ENCODE peak calls at places on chromosome 3, in ten cellular contexts. P is choroid plexus epithelial cell, O is esophagus squamous epithelium, S is transverse colon, I is cardiac muscle cell, R is SJSA1, T is astrocyte of the spinal cord, Q is lower leg skin, A is fibroblast of lung, M is thoracic aorta. U is an unnamed sample.
A peak's percentile ranks its signal among the peaks of the same experiment; 100 is the strongest.

GRCh38 chr3:134937256-134938023 is 142.4 kb downstream of the EPHB1 start:
- DNase-seq in I (no peak), T (no peak), A (no peak), Q (no peak), M (no peak), P (no peak), O (no peak), R (no peak), S (no peak), U (no peak)

GRCh38 chr3:44893097-44893496 is 18.7 kb downstream of the TGM4 start:
- DNase-seq in M (no peak), S (no peak), O (no peak), A (peak; percentile 82), T (peak; percentile 77), Q (no peak), P (peak; percentile 57), R (peak; percentile 67), I (no peak), U (no peak)

GRCh38 chr3:185807455-185808068 is 17.3 kb downstream of the IGF2BP2 start:
- DNase-seq in P (peak; percentile 86), Q (no peak), A (peak; percentile 96), R (peak; percentile 20), O (no peak), T (peak; percentile 98), I (no peak), M (no peak), S (no peak), U (no peak)

GRCh38 chr3:133956982-133957381 is 61.3 kb upstream of the RAB6B start:
- DNase-seq in O (no peak), Q (no peak), A (no peak), P (no peak), S (no peak), M (no peak), R (no peak), I (no peak), T (no peak), U (no peak)

GRCh38 chr3:154538566-154539360 is 108.8 kb upstream of the GPR149 start:
- DNase-seq in Q (no peak), O (no peak), T (no peak), S (no peak), I (no peak), M (no peak), R (no peak), A (no peak), P (no peak), U (no peak)

GRCh38 chr3:128971421-128971820 is 22.5 kb downstream of the CFAP92 start:
- DNase-seq in T (peak; percentile 15), S (peak; percentile 22), Q (no peak), P (peak; percentile 83), O (no peak), I (peak; percentile 43), A (peak; percentile 33), M (no peak), R (no peak), U (peak; percentile 62)

GRCh38 chr3:65545429-65545828 is 493.3 kb downstream of the MAGI1 start:
- DNase-seq in T (no peak), A (peak; percentile 50), S (no peak), O (no peak), R (no peak), Q (no peak), M (no peak), I (no peak), P (peak; percentile 58), U (no peak)

GRCh38 chr3:16849795-16850194 is 35.0 kb upstream of the PLCL2 start:
- DNase-seq in R (no peak), I (no peak), Q (no peak), P (peak; percentile 83), M (no peak), O (no peak), A (peak; percentile 77), S (no peak), T (peak; percentile 54), U (no peak)

GRCh38 chr3:112794622-112795172 is 52.0 kb downstream of the CD200R1L start:
- DNase-seq in I (peak; percentile 17), R (no peak), A (no peak), O (no peak), Q (no peak), M (no peak), S (no peak), P (peak; percentile 30), T (no peak), U (peak; percentile 7)

GRCh38 chr3:141051641-141052569 is 758 bp downstream of the SPSB4 start:
- DNase-seq in S (no peak), M (no peak), Q (no peak), P (peak; percentile 24), A (peak; percentile 47), R (peak; percentile 35), I (peak; percentile 80), O (no peak), T (peak; percentile 44), U (peak; percentile 59)

GRCh38 chr3:50236484-50237132 is 604 bp downstream of the GNAI2 start:
- DNase-seq in O (no peak), A (no peak), P (no peak), T (no peak), R (peak; percentile 6), Q (no peak), S (no peak), I (no peak), M (no peak), U (no peak)

DNA sequence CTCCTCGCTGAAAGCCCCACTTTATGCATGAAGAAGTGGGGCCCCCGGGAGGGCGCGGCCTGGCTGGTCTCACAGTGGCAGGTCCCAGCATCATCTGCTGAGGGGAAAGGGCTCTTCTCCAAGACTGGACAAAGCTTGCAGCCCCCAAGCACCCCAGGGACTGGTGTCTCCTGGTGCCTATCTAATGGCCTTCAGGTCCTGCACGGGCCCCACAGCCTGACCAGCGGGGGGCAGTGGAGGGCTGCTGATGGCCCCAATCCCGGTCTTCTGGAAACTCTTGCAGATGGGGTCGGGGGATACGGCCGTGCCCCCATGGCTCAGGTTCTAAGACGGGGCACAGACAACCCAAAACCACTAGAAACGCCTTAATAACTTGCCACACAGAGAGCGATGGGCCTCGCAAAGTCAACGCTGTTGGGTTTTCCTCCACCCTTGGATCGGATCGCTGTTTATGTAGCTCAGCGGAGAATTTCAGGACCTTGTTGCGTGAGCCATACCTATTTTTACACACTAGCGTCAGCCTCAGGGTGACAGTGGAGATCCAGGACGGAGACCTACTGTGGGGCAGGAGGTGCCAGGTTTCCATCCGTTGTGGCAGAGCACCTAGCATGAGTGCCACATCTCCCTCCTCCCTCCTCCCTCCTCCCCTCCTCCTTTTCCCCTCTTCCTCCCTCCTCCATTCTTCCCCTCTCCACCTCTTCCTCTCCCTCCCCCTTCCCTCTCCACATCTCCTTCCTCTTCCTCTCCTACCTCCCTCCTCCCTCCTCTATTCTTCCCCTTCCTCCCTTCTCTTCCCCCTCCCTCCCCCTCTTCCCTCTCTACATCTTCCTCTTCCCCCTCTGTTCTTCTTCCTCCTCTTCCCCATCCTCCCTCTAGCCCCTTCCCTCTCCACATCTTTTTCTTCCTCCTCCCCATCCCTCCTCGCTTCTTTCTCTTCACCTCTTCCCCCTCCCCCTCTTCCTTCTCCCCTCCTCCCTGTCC is 79.3 kb upstream of the ALDH1L1 start:
- DNase-seq in P (peak; percentile 53), M (peak; percentile 45), O (no peak), R (no peak), T (peak; percentile 22), A (no peak), S (peak; percentile 46), I (peak; percentile 63), Q (no peak), U (peak; percentile 68)
- H3K4me3 ChIP-seq in P (no peak overlapping the region), M (peak overlapping the region; percentile 64), O (no peak overlapping the region), R (no peak overlapping the region), T (no peak overlapping the region), A (no peak overlapping the region), S (no peak overlapping the region), I (no peak overlapping the region), Q (no peak overlapping the region), U (no peak overlapping the region)

GRCh38 chr3:119359476-119359998 is 65.4 kb downstream of the ARHGAP31 start:
- DNase-seq in Q (no peak), P (no peak), A (no peak), M (no peak), R (no peak), S (no peak), I (no peak), T (no peak), O (no peak), U (no peak)
- H3K4me3 ChIP-seq in Q (no peak overlapping the region), P (no peak overlapping the region), A (no peak overlapping the region), M (no peak overlapping the region), R (no peak overlapping the region), S (no peak overlapping the region), I (no peak overlapping the region), T (no peak overlapping the region), O (no peak overlapping the region), U (no peak overlapping the region)

DNA sequence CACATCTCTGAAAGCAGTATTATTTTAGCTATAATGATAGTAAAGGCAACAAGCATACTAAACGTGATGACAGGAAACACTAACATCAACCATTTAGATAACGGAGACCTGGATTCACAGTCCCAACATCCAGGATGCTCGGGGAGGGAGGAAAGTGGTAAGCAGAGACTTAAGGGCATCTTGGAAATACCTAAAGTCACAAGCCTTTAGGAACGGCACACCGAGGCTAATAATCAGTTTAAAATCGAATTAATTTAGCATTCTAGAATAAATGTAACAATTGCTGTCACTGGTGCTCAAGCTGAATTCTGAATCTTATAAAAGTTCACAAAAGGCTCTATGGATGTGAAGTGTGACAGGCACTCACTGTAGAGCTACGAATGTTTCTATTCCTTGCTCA is 1.3 kb downstream of the CD47 start:
- DNase-seq in O (no peak), M (no peak), S (no peak), P (no peak), I (no peak), R (peak; percentile 39), Q (no peak), A (peak; percentile 6), T (no peak), U (no peak)
- H3K4me3 ChIP-seq in O (peak overlapping the region; percentile 95), M (peak overlapping the region; percentile 97), S (peak overlapping the region; percentile 96), P (peak overlapping the region; percentile 82), I (peak overlapping the region; percentile 53), R (peak overlapping the region; percentile 99), Q (peak overlapping the region; percentile 94), A (peak overlapping the region; percentile 92), T (peak overlapping the region; percentile 82), U (peak overlapping the region; percentile 50)

GRCh38 chr3:9843715-9844438 is at the start of gene RPUSD3:
- DNase-seq in A (peak; percentile 93), M (peak; percentile 91), R (peak; percentile 94), Q (peak; percentile 97), S (peak; percentile 99), O (peak; percentile 82), P (peak; percentile 98), I (peak; percentile 96), T (peak; percentile 95), U (peak; percentile 97)

GRCh38 chr3:9846931-9847488 is 3.2 kb upstream of the RPUSD3 start:
- DNase-seq in M (no peak), A (no peak), R (no peak), Q (no peak), I (no peak), P (no peak), O (no peak), S (no peak), T (no peak), U (no peak)

GRCh38 chr3:9841015-9841414 is 2.8 kb downstream of the RPUSD3 start:
- DNase-seq in A (no peak), P (no peak), S (no peak), I (no peak), M (no peak), R (no peak), T (no peak), Q (no peak), O (no peak), U (no peak)

DNA sequence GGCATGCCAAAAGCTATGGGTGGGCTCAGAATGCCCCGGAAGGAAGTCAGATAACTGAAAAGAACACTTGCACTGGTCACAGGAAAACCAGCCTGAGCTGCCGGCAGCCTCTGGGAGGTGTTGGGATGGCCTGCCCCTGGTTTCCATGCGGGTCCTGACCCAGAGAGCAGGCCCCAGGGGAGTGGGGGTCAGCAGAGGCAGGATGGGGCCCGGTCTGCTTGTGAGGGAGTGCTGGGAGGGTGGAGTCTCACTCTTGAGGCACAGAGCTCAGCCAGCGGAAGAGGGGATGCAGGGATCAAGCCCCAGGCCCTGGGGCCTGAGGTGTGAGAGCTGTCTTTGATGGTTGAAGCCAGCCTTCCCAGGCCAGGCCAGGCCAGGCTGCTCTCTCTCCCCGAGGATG is 2.4 kb upstream of the RPUSD3 start:
- DNase-seq in M (no peak), Q (no peak), P (no peak), R (no peak), O (no peak), A (no peak), T (no peak), S (no peak), I (no peak), U (no peak)
- H3K4me3 ChIP-seq in M (no peak overlapping the region), Q (no peak overlapping the region), P (no peak overlapping the region), R (no peak overlapping the region), O (no peak overlapping the region), A (no peak overlapping the region), T (no peak overlapping the region), S (no peak overlapping the region), I (no peak overlapping the region), U (no peak overlapping the region)

U was measured in body of pancreas.